ENCODE peak calls at places on chromosomes 11 and 22, in five cellular contexts. One of them, this sample, is unnamed.
A peak's percentile ranks its signal among the peaks of the same experiment; 100 is the strongest.

GRCh38 chr11:128902515-128903066 is 11.4 kb downstream of the KCNJ5 start:
- DNase-seq in GM12878: no peak
- DNase-seq in A549: no peak
- DNase-seq in HepG2: no peak
- DNase-seq in K562: no peak
- DNase-seq in this sample: peak; percentile 41

GRCh38 chr11:20080032-20080685 is 80.1 kb downstream of the DBX1 start:
- DNase-seq in HepG2: no peak
- DNase-seq in K562: peak; percentile 38
- DNase-seq in GM12878: peak; percentile 9
- DNase-seq in A549: no peak
- DNase-seq in this sample: no peak

GRCh38 chr11:76152741-76153608 is 53.3 kb downstream of the WNT11 start:
- DNase-seq in GM12878: peak; percentile 53
- DNase-seq in A549: no peak
- DNase-seq in HepG2: no peak
- DNase-seq in K562: no peak
- DNase-seq in this sample: no peak

GRCh38 chr11:86629070-86629706 is 43.2 kb downstream of the ME3 start:
- DNase-seq in GM12878: no peak
- DNase-seq in HepG2: no peak
- DNase-seq in K562: no peak
- DNase-seq in A549: no peak
- DNase-seq in this sample: no peak

GRCh38 chr22:32380991-32381390 is 23.3 kb downstream of the RFPL3 start:
- DNase-seq in HepG2: no peak
- DNase-seq in GM12878: no peak
- DNase-seq in A549: no peak
- DNase-seq in K562: no peak
- DNase-seq in this sample: no peak

GRCh38 chr11:110362916-110363574 is 66.6 kb upstream of the RDX start:
- DNase-seq in HepG2: peak; percentile 43
- DNase-seq in K562: no peak
- DNase-seq in GM12878: no peak
- DNase-seq in A549: no peak
- DNase-seq in this sample: peak; percentile 44

GRCh38 chr22:36197065-36197440 is 4.6 kb downstream of the APOL4 start:
- DNase-seq in K562: peak; percentile 58
- DNase-seq in GM12878: no peak
- DNase-seq in A549: no peak
- DNase-seq in HepG2: no peak
- DNase-seq in this sample: peak; percentile 92

GRCh38 chr11:63888170-63889086 is 28.5 kb downstream of the RCOR2 start:
- DNase-seq in K562: peak; percentile 91
- DNase-seq in HepG2: peak; percentile 81
- DNase-seq in GM12878: no peak
- DNase-seq in A549: no peak
- DNase-seq in this sample: peak; percentile 84

GRCh38 chr11:12411806-12412727 is 34.7 kb downstream of the PARVA start:
- DNase-seq in A549: peak; percentile 84
- DNase-seq in GM12878: no peak
- DNase-seq in HepG2: peak; percentile 31
- DNase-seq in K562: peak; percentile 75
- DNase-seq in this sample: peak; percentile 90

GRCh38 chr11:28860898-28861297 is 752.7 kb downstream of the METTL15 start:
- DNase-seq in HepG2: no peak
- DNase-seq in GM12878: no peak
- DNase-seq in K562: no peak
- DNase-seq in A549: peak; percentile 14
- DNase-seq in this sample: no peak

GRCh38 chr11:76329084-76329648 is 51.8 kb downstream of the THAP12 start:
- DNase-seq in HepG2: peak; percentile 90
- DNase-seq in A549: no peak
- DNase-seq in GM12878: no peak
- DNase-seq in K562: no peak
- DNase-seq in this sample: peak; percentile 67

GRCh38 chr11:130546438-130546837 is 98.0 kb downstream of the ADAMTS15 start:
- DNase-seq in GM12878: no peak
- DNase-seq in HepG2: no peak
- DNase-seq in A549: no peak
- DNase-seq in K562: no peak
- DNase-seq in this sample: no peak

DNA sequence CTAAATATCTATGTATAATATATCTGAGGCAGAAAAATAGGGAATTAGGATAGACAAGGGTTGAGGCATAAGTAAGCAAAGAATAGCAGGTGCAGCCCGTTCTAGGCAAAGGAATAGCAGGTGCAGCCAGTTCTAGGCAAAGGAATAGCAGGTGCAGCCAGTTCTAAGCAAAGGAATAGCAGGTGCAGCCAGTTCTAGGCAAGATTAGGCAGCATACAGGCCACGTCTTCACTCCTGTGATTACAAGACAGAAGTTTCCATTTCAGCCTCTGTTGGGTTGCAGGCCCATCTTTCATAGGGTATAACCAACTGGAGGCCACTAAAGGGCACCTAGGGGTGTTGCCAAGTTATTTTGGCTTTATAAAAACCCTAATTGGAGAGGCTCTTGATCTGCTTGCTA is 28.8 kb upstream of the CHORDC1 start:
- DNase-seq in K562: no peak
- DNase-seq in A549: no peak
- DNase-seq in HepG2: no peak
- DNase-seq in GM12878: no peak
- DNase-seq in this sample: no peak
- H3K4me2 ChIP-seq in K562: no peak overlapping the region
- H3K4me2 ChIP-seq in A549: no peak overlapping the region
- H3K4me2 ChIP-seq in HepG2: peak overlapping the region; percentile 68
- H3K4me2 ChIP-seq in GM12878: no peak overlapping the region
- H3K4me2 ChIP-seq in this sample: no peak overlapping the region

GRCh38 chr22:29023172-29023796 is 38.3 kb downstream of the C22orf31 start:
- DNase-seq in HepG2: no peak
- DNase-seq in GM12878: no peak
- DNase-seq in K562: no peak
- DNase-seq in A549: no peak
- DNase-seq in this sample: no peak
- TF ChIP-seq JUNB in HepG2: no peak
- TF ChIP-seq JUNB in GM12878: no peak
- TF ChIP-seq JUNB in K562: no peak
- TF ChIP-seq JUNB in A549: no peak
- TF ChIP-seq JUNB in this sample: no peak

DNA sequence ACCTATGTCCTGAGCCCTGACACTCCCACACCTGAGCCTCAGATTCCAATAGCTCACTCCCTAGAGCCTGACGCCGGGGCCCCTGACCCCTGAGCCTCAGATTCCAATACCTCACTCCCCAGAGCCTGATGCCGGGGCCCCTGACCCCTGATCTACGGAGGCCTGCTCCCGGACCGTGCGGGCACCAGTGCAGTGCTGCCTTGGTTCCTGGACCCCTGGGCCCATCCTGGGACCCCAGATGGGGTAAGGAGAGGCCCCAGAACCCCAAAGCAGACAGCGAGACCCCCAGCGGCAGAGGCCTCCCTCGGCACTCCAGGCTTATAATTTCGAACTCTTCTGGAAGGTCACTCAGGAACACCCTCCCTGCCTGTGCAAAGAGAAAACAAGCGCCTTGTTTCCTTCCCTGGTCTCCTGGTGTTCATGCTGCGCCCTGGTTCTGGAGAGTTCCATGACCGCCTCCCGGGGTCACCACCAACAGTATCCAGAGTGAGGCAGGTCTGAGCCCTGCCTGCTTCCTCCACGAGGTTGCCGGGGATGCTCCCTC is 7.5 kb downstream of the SUSD2 start:
- DNase-seq in A549: no peak
- DNase-seq in K562: no peak
- DNase-seq in HepG2: no peak
- DNase-seq in GM12878: no peak
- DNase-seq in this sample: no peak
- TF ChIP-seq REST in A549: no peak
- TF ChIP-seq REST in K562: no peak
- TF ChIP-seq REST in HepG2: no peak
- TF ChIP-seq REST in GM12878: no peak
- TF ChIP-seq REST in this sample: no peak

GRCh38 chr11:102239906-102240305 is 77.4 kb upstream of the BIRC3 start:
- DNase-seq in A549: no peak
- DNase-seq in K562: no peak
- DNase-seq in HepG2: no peak
- DNase-seq in GM12878: no peak
- DNase-seq in this sample: no peak

GRCh38 chr11:102238287-102238894 is 78.9 kb upstream of the BIRC3 start:
- DNase-seq in A549: no peak
- DNase-seq in GM12878: no peak
- DNase-seq in K562: no peak
- DNase-seq in HepG2: peak; percentile 57
- DNase-seq in this sample: no peak

GRCh38 chr11:102234779-102235439 is 82.4 kb upstream of the BIRC3 start:
- DNase-seq in HepG2: no peak
- DNase-seq in GM12878: no peak
- DNase-seq in A549: no peak
- DNase-seq in K562: no peak
- DNase-seq in this sample: peak; percentile 55

GRCh38 chr11:102240502-102240901 is 76.8 kb upstream of the BIRC3 start:
- DNase-seq in GM12878: no peak
- DNase-seq in HepG2: no peak
- DNase-seq in K562: no peak
- DNase-seq in A549: no peak
- DNase-seq in this sample: no peak

GRCh38 chr11:102237096-102237735 is 80.1 kb upstream of the BIRC3 start:
- DNase-seq in HepG2: no peak
- DNase-seq in K562: no peak
- DNase-seq in GM12878: no peak
- DNase-seq in A549: no peak
- DNase-seq in this sample: peak; percentile 30
- H3K4me2 ChIP-seq in HepG2: no peak overlapping the region
- H3K4me2 ChIP-seq in K562: no peak overlapping the region
- H3K4me2 ChIP-seq in GM12878: no peak overlapping the region
- H3K4me2 ChIP-seq in A549: no peak overlapping the region
- H3K4me2 ChIP-seq in this sample: no peak overlapping the region

DNA sequence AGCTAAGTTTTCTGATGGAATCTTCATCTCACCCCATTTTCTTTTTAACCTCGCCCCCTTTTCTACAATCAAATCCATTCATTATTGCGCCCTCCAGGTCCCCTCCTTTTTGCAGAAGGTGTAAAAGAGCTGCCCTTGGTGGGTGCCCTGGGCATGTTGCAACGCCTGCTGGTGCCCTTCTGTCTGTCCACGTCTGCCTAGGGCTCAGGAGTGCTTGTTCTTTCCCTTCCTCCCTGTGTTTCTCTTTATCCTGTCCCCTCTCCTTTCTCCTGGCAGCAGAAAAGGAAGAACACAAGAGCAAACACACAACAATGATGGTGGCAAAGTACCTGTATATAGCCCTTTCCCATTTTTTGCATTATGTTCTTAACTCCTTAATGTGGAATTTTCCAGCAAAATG is 6.2 kb upstream of the TLCD5 start:
- DNase-seq in A549: no peak
- DNase-seq in K562: no peak
- DNase-seq in GM12878: no peak
- DNase-seq in HepG2: no peak
- DNase-seq in this sample: no peak
- TF ChIP-seq JUNB in A549: no peak
- TF ChIP-seq JUNB in K562: no peak
- TF ChIP-seq JUNB in GM12878: no peak
- TF ChIP-seq JUNB in HepG2: no peak
- TF ChIP-seq JUNB in this sample: no peak

DNA sequence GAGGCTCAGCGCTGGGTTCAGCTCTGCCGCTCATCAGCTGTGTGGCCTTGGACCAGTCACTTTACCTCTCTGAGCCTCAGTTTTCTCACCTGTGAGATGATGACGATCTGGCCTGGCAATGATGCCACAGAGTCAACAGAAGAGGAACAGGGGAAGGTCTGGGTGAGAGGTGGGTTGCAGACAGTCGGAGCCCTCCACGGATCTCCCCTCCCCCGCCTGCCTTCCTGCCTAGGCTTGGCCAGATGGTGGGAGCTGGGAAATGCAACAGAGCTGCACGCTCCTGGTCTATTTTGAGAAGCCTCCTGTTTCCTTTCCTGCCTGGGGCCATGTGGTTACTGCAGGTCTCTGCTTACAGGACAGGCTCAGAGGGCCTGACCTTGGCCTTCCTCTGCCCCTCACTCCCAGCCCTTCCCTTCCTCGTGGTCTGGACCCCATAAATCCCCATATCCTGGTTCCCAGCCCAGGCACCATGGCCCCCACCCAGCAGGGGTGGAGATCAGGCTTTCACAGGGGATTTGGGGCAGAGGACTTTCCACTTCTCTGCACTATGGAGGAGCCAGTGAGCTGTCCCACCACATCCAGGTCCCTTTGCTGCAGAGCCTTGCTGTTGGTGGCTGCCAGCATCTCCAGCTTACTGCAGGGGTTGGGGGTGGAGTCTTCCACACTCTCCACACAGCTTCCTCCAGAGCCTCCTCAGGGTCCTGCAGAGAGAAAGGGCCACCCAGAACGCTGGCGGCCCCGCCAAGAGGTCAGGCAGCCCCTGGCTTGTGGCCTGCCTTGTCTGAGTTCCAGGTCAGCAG is 46.9 kb downstream of the C11orf96 start:
- DNase-seq in GM12878: no peak
- DNase-seq in K562: no peak
- DNase-seq in A549: no peak
- DNase-seq in HepG2: no peak
- DNase-seq in this sample: peak; percentile 24
- TF ChIP-seq REST in GM12878: no peak
- TF ChIP-seq REST in K562: no peak
- TF ChIP-seq REST in A549: no peak
- TF ChIP-seq REST in HepG2: no peak
- TF ChIP-seq REST in this sample: no peak

GRCh38 chr22:44211946-44212930 is 31.5 kb downstream of the PARVG start:
- DNase-seq in A549: no peak
- DNase-seq in K562: no peak
- DNase-seq in GM12878: no peak
- DNase-seq in HepG2: no peak
- DNase-seq in this sample: no peak
- H3K4me2 ChIP-seq in A549: no peak overlapping the region
- H3K4me2 ChIP-seq in K562: no peak overlapping the region
- H3K4me2 ChIP-seq in GM12878: no peak overlapping the region
- H3K4me2 ChIP-seq in HepG2: no peak overlapping the region
- H3K4me2 ChIP-seq in this sample: no peak overlapping the region

This sample was measured in GM23338.